ENCODE peak calls at places on chromosomes 11 and 22, in six cellular contexts. A, Y, U, S, D and Z are unnamed samples.
A peak's percentile ranks its signal among the peaks of the same experiment; 100 is the strongest.

GRCh38 chr22:45608763-45609180 is 62.9 kb upstream of the ATXN10 start:
- DNase-seq in U (no peak), S (no peak), D (no peak), A (no peak), Y (peak; percentile 40), Z (no peak)

GRCh38 chr22:30575011-30575671 is 676 bp upstream of the GAL3ST1 start:
- DNase-seq in Y (no peak), D (no peak), A (peak; percentile 84), U (no peak), S (no peak), Z (no peak)

GRCh38 chr11:116590844-116591575 is 181.8 kb downstream of the BUD13 start:
- DNase-seq in S (no peak), U (no peak), A (no peak), D (no peak), Y (no peak), Z (no peak)

GRCh38 chr11:10658621-10659338 is 34.8 kb downstream of the IRAG1 start:
- DNase-seq in A (no peak), D (no peak), Y (no peak), S (no peak), U (no peak), Z (no peak)

GRCh38 chr11:44298862-44299261 is 11.1 kb downstream of the ALX4 start:
- DNase-seq in D (no peak), A (no peak), S (no peak), U (peak; percentile 19), Y (no peak), Z (no peak)

GRCh38 chr11:128026596-128026995 is 560.8 kb downstream of the ETS1 start:
- DNase-seq in D (no peak), S (no peak), U (no peak), A (no peak), Y (peak; percentile 37), Z (no peak)

GRCh38 chr11:30488304-30488998 is 97.7 kb downstream of the MPPED2 start:
- DNase-seq in S (no peak), U (no peak), D (no peak), A (peak; percentile 42), Y (peak; percentile 3), Z (peak; percentile 93)

GRCh38 chr11:58912124-58912523 is 27.2 kb upstream of the GLYATL1 start:
- DNase-seq in A (no peak), Y (no peak), U (no peak), S (no peak), D (no peak), Z (no peak)

GRCh38 chr22:29115682-29116313 is 43.0 kb downstream of the KREMEN1 start:
- DNase-seq in S (no peak), U (no peak), A (no peak), Y (no peak), D (no peak), Z (peak; percentile 60)

GRCh38 chr22:20298803-20299735 is 20.8 kb downstream of the DGCR6L start:
- DNase-seq in U (peak; percentile 99), Y (peak; percentile 84), A (peak; percentile 95), S (peak; percentile 98), D (no peak), Z (peak; percentile 20)

DNA sequence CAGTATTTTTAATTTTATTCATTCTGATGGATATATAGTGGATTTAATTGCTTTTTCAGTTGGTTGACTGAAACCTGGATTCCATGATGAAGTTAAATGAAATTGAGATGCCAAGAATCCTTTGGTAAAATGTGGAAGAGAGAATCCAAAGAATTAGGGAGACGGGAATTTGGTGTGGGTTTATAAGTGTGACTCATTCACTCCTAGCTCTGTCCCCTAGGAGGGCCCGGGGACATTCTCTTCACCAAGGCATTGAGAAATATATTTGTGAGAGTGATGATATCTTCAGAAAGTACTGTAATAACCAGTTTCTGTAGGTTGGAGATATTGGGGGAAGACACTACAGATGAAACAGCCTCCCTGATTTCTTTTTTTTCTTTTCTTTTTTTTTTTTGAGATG is 13.6 kb upstream of the PHOX2A start:
- DNase-seq in D (no peak), S (no peak), U (no peak), Y (no peak), A (no peak), Z (no peak)
- TF ChIP-seq CHD2 in D (no peak), S (no peak), U (no peak), Y (no peak), A (no peak), Z (no peak)

DNA sequence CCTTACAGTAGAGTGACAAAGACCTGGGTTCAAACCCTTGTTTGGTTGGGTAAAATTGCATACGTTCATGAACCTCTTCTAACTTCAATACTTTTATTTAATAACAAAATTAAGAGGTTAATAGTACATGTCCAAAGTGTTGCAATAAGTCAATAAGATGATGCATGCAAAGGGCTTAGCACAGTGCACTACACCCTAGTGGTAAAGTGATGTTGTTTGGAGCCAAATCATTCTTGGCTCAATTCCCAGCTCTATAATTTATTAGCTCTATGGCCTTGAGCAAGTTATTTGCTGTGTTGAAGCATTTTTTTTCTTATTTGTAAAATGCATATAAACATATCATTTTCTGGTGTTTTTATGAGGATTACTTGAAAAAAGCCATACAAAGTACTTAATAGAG is 945.3 kb downstream of the LRRC4C start:
- DNase-seq in A (no peak), Y (peak; percentile 20), U (no peak), D (no peak), S (no peak), Z (no peak)
- TF ChIP-seq CHD2 in A (no peak), Y (no peak), U (no peak), D (no peak), S (no peak), Z (no peak)

DNA sequence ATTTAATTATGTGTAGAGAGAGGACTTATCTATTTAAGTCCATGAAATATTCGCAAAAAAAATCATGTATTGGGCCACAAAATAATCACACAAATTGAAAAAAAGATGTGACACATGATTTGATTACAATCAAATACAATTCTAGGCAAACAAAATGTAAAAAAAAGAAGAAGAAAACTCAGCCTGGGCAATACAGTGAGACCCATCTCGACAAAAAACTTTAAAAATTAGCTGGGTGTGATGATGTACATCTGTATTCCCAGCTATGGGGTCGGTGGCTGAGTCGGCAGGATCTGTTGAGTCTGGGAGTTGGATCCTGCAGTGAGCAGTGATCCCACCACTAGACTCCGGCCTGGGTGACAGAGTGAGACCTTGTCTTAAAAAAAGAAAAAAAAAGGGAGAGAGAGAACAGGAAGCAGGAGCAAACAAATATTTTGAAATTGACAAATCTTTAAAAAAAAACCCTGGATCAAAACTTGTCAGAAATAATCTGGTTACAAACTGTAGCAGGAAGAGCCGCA is 3.1 kb upstream of the TYMP start:
- DNase-seq in S (no peak), U (no peak), Y (no peak), A (no peak), D (no peak), Z (no peak)
- TF ChIP-seq CHD2 in S (no peak), U (no peak), Y (no peak), A (no peak), D (no peak), Z (no peak)

GRCh38 chr11:2109541-2110019 is 29.6 kb downstream of the IGF2 start:
- DNase-seq in U (no peak), D (no peak), Y (no peak), A (peak; percentile 51), S (no peak), Z (peak; percentile 23)
- TF ChIP-seq CHD2 in U (no peak), D (no peak), Y (no peak), A (no peak), S (no peak), Z (no peak)

GRCh38 chr11:35594680-35595079 is 23.6 kb upstream of the FJX1 start:
- DNase-seq in Y (no peak), U (no peak), S (no peak), A (no peak), D (no peak), Z (no peak)

GRCh38 chr11:35600439-35600838 is 17.8 kb upstream of the FJX1 start:
- DNase-seq in Y (no peak), D (no peak), U (no peak), A (no peak), S (no peak), Z (no peak)

GRCh38 chr11:35602979-35603378 is 15.3 kb upstream of the FJX1 start:
- DNase-seq in S (no peak), U (no peak), D (no peak), Y (no peak), A (no peak), Z (no peak)

GRCh38 chr11:35602160-35602793 is 16.0 kb upstream of the FJX1 start:
- DNase-seq in Y (no peak), S (no peak), A (no peak), U (no peak), D (no peak), Z (no peak)

DNA sequence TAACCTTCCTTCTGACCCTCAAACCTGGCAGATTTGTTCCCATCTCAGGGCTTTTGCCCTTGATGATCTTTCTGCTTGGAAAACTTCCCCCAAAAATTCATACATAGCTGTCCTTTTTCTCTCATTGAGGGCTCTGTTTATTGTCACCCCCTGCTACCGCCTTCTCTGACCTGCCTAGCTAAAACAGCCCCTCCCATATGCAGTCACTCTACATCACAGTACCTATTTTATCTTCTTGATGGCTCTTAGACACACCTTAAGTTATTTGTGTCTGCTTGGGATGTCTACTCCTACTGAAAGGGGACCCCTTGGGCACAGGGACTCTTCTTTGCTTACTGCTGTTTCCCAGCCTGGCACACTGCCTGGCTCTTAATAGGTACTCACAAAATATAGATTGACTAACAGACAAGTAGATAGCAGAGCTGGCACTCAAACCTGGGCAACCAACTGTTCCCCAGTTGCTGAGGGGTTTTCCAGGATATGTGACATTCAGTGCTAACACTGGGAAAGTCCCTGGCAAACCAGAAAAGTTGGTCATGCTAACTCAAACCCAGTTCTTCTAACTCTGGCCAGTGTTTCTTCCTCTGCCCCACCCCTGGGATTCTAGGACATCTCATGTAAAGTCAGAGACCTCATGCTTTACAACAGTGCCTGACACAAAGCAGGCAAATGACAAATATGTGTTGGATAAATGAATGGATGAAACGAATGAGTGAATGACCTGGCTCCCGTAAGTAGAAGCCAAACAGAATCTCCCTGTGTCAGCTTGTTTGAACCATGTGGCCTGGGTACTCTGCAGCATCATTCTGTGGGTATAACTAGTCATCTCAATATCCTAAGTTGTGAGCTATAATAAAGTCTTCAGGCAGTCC is 19.8 kb upstream of the FJX1 start:
- DNase-seq in U (no peak), A (no peak), S (no peak), Y (peak; percentile 41), D (peak; percentile 40), Z (no peak)
- TF ChIP-seq CHD2 in U (no peak), A (no peak), S (no peak), Y (no peak), D (no peak), Z (no peak)

GRCh38 chr22:19291218-19291579 is 320 bp downstream of the CLTCL1 start:
- DNase-seq in S (peak; percentile 66), A (peak; percentile 76), D (no peak), Y (no peak), U (peak; percentile 77), Z (no peak)
- TF ChIP-seq CHD2 in S (no peak), A (no peak), D (no peak), Y (no peak), U (peak; percentile 12), Z (no peak)